ENCODE peak calls at places on chromosomes 4 and X, in seven cellular contexts. One of them, this sample, is unnamed.

GRCh38 chr4:125760956-125761355 is 446.2 kb downstream of the FAT4 start:
- DNase-seq in heart left ventricle: no peak
- DNase-seq in body of pancreas: no peak
- DNase-seq in GM10248: no peak
- DNase-seq in GM13977: no peak
- DNase-seq in hepatocyte: no peak
- DNase-seq in neural progenitor cell: no peak
- DNase-seq in this sample: no peak

GRCh38 chr4:150501019-150501727 is 80.8 kb upstream of the MAB21L2 start:
- DNase-seq in heart left ventricle: peak
- DNase-seq in body of pancreas: no peak
- DNase-seq in GM10248: no peak
- DNase-seq in GM13977: no peak
- DNase-seq in hepatocyte: no peak
- DNase-seq in neural progenitor cell: no peak
- DNase-seq in this sample: no peak

GRCh38 chrX:12011075-12011474 is 127.2 kb upstream of the FRMPD4 start:
- DNase-seq in heart left ventricle: no peak
- DNase-seq in body of pancreas: no peak
- DNase-seq in GM10248: no peak
- DNase-seq in GM13977: no peak
- DNase-seq in hepatocyte: no peak
- DNase-seq in neural progenitor cell: no peak
- DNase-seq in this sample: no peak

GRCh38 chrX:21958187-21958586 is 17.7 kb downstream of the SMS start:
- DNase-seq in heart left ventricle: no peak
- DNase-seq in body of pancreas: no peak
- DNase-seq in GM10248: no peak
- DNase-seq in GM13977: no peak
- DNase-seq in hepatocyte: no peak
- DNase-seq in neural progenitor cell: no peak
- DNase-seq in this sample: no peak

GRCh38 chrX:71669492-71669891 is 2.1 kb downstream of the LOC101059915 start:
- DNase-seq in heart left ventricle: no peak
- DNase-seq in body of pancreas: no peak
- DNase-seq in GM10248: no peak
- DNase-seq in GM13977: no peak
- DNase-seq in hepatocyte: no peak
- DNase-seq in neural progenitor cell: no peak
- DNase-seq in this sample: no peak

GRCh38 chr4:137881641-137882040 is 349.3 kb upstream of the PCDH18 start:
- DNase-seq in heart left ventricle: no peak
- DNase-seq in body of pancreas: no peak
- DNase-seq in GM10248: no peak
- DNase-seq in GM13977: no peak
- DNase-seq in hepatocyte: no peak
- DNase-seq in neural progenitor cell: no peak
- DNase-seq in this sample: no peak

GRCh38 chr4:793109-793861 is 32.6 kb downstream of the CPLX1 start:
- DNase-seq in heart left ventricle: no peak
- DNase-seq in body of pancreas: no peak
- DNase-seq in GM10248: no peak
- DNase-seq in GM13977: no peak
- DNase-seq in hepatocyte: no peak
- DNase-seq in neural progenitor cell: peak
- DNase-seq in this sample: no peak

GRCh38 chr4:7857238-7857701 is 82.4 kb downstream of the AFAP1 start:
- DNase-seq in heart left ventricle: peak
- DNase-seq in body of pancreas: no peak
- DNase-seq in GM10248: peak
- DNase-seq in GM13977: peak
- DNase-seq in hepatocyte: no peak
- DNase-seq in neural progenitor cell: no peak
- DNase-seq in this sample: no peak

GRCh38 chr4:147160908-147161513 is 215.3 kb upstream of the TTC29 start:
- DNase-seq in heart left ventricle: no peak
- DNase-seq in body of pancreas: peak
- DNase-seq in GM10248: peak
- DNase-seq in GM13977: peak
- DNase-seq in hepatocyte: peak
- DNase-seq in neural progenitor cell: peak
- DNase-seq in this sample: no peak

GRCh38 chr4:81807927-81808672 is 336.4 kb upstream of the RASGEF1B start:
- DNase-seq in heart left ventricle: no peak
- DNase-seq in body of pancreas: peak
- DNase-seq in GM10248: no peak
- DNase-seq in GM13977: no peak
- DNase-seq in hepatocyte: no peak
- DNase-seq in neural progenitor cell: no peak
- DNase-seq in this sample: no peak

GRCh38 chr4:25313194-25313895 is 771 bp downstream of the ZCCHC4 start:
- DNase-seq in heart left ventricle: no peak
- DNase-seq in body of pancreas: no peak
- DNase-seq in GM10248: no peak
- DNase-seq in GM13977: no peak
- DNase-seq in hepatocyte: peak
- DNase-seq in neural progenitor cell: peak
- DNase-seq in this sample: no peak

GRCh38 chrX:46366597-46367207 is 178.5 kb downstream of the ZNF674 start:
- DNase-seq in heart left ventricle: no peak
- DNase-seq in body of pancreas: no peak
- DNase-seq in GM10248: no peak
- DNase-seq in GM13977: no peak
- DNase-seq in hepatocyte: no peak
- DNase-seq in neural progenitor cell: peak
- DNase-seq in this sample: no peak

GRCh38 chr4:53788011-53788410 is 196.7 kb upstream of the LNX1 start:
- DNase-seq in heart left ventricle: no peak
- DNase-seq in body of pancreas: no peak
- DNase-seq in GM10248: no peak
- DNase-seq in GM13977: no peak
- DNase-seq in hepatocyte: no peak
- DNase-seq in neural progenitor cell: no peak
- DNase-seq in this sample: no peak

GRCh38 chrX:43878902-43879526 is 3.2 kb downstream of the MAOB start:
- DNase-seq in heart left ventricle: no peak
- DNase-seq in body of pancreas: no peak
- DNase-seq in GM10248: no peak
- DNase-seq in GM13977: no peak
- DNase-seq in hepatocyte: no peak
- DNase-seq in neural progenitor cell: no peak
- DNase-seq in this sample: no peak

GRCh38 chr4:76028242-76028859 is 5.1 kb upstream of the CXCL10 start:
- DNase-seq in heart left ventricle: no peak
- DNase-seq in body of pancreas: no peak
- DNase-seq in GM10248: no peak
- DNase-seq in GM13977: no peak
- DNase-seq in hepatocyte: no peak
- DNase-seq in neural progenitor cell: no peak
- DNase-seq in this sample: no peak

GRCh38 chrX:7941390-7942042 is 14.3 kb upstream of the PNPLA4 start:
- DNase-seq in heart left ventricle: no peak
- DNase-seq in body of pancreas: no peak
- DNase-seq in GM10248: no peak
- DNase-seq in GM13977: no peak
- DNase-seq in hepatocyte: peak
- DNase-seq in neural progenitor cell: peak
- DNase-seq in this sample: no peak

GRCh38 chr4:67452100-67452887 is 93.0 kb downstream of the CENPC start:
- DNase-seq in heart left ventricle: no peak
- DNase-seq in body of pancreas: no peak
- DNase-seq in GM10248: no peak
- DNase-seq in GM13977: no peak
- DNase-seq in hepatocyte: no peak
- DNase-seq in neural progenitor cell: no peak
- DNase-seq in this sample: no peak

DNA sequence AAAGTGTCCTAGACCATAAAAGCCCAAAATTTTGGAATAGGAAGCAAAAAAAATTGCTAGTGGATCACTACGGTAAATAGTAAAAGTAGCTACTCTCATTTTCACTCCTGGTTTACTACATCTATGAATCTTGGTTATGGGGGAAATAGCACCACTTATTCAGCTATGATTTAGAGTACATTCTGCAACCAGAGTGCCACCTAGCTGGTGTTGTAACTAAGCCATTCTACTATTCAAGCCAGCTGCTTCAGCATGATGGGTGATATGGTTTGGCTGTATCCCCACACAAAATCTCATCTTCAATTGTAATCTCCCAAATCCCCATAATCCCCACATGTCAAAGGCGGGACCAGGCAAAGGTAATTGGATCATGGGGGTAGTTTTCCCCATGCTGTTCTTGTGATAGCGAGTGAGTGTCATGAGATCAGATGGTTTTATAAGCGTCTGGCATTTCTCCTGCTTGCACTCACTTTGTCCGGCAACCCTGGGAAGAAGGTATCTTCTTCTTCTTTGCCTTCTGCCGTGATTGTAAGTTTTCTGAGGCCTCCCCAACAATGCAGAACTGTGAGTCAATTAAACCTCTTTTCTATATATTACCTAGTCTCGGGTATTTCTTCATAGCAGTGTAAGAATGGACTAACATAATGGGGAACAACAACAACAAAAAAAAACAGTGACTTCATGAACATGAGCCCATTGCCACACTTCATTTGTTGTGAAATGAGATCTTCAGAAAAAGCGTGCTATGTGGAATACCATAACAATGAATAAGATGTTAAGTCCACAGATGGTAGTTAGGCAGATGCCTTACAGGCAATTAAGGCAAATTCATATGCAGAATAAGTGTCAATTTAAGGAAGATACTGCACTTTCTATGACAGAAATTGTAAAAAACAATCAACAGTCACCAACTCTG is 280.1 kb downstream of the PABPC4L start:
- DNase-seq in heart left ventricle: no peak
- DNase-seq in body of pancreas: no peak
- DNase-seq in GM10248: no peak
- DNase-seq in GM13977: no peak
- DNase-seq in hepatocyte: peak
- DNase-seq in neural progenitor cell: peak
- DNase-seq in this sample: no peak
- TF ChIP-seq CTCF in heart left ventricle: no peak
- TF ChIP-seq CTCF in body of pancreas: no peak
- TF ChIP-seq CTCF in GM10248: no peak
- TF ChIP-seq CTCF in GM13977: no peak
- TF ChIP-seq CTCF in hepatocyte: peak
- TF ChIP-seq CTCF in neural progenitor cell: peak
- TF ChIP-seq CTCF in this sample: no peak

DNA sequence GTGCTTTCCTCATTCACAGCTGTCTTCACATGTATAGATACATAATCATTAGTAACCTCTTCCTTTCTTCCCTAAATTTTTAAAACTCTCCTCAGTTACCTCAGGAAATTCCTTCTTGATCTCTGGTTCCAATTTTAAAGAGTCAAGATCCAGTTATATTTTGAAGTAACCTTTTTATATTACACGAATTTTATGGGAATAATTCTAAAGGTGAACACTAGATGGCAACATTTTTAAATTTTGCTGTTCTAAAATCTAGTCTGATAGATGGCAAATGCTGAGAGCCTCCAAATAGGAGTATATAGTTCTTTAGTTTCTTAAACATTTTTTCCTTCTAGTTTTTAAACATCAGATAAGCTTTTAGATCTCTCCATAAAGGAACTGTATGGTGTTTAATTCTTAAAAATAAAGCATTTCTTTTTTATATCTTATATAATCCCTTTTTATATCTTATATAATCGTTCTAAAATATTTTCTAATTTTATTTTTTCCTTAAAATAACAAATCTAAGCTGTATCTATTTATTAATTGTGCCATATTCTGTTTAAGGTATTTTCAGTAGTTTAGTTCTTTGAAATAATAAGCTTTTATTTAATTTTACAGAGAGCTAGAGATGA is 37.9 kb upstream of the PAPSS1 start:
- DNase-seq in heart left ventricle: no peak
- DNase-seq in body of pancreas: no peak
- DNase-seq in GM10248: peak
- DNase-seq in GM13977: no peak
- DNase-seq in hepatocyte: peak
- DNase-seq in neural progenitor cell: peak
- DNase-seq in this sample: no peak
- TF ChIP-seq CTCF in heart left ventricle: peak
- TF ChIP-seq CTCF in body of pancreas: peak
- TF ChIP-seq CTCF in GM10248: peak
- TF ChIP-seq CTCF in GM13977: peak
- TF ChIP-seq CTCF in hepatocyte: peak
- TF ChIP-seq CTCF in neural progenitor cell: peak
- TF ChIP-seq CTCF in this sample: peak

GRCh38 chrX:133697656-133698055 is 282.4 kb upstream of the GPC4 start:
- DNase-seq in heart left ventricle: no peak
- DNase-seq in body of pancreas: no peak
- DNase-seq in GM10248: no peak
- DNase-seq in GM13977: no peak
- DNase-seq in hepatocyte: no peak
- DNase-seq in neural progenitor cell: no peak
- DNase-seq in this sample: no peak

GRCh38 chrX:133699023-133699728 is 283.9 kb upstream of the GPC4 start:
- DNase-seq in heart left ventricle: no peak
- DNase-seq in body of pancreas: no peak
- DNase-seq in GM10248: no peak
- DNase-seq in GM13977: no peak
- DNase-seq in hepatocyte: no peak
- DNase-seq in neural progenitor cell: no peak
- DNase-seq in this sample: no peak

GRCh38 chrX:133702230-133702629 is 283.2 kb downstream of the GPC3 start:
- DNase-seq in heart left ventricle: no peak
- DNase-seq in body of pancreas: no peak
- DNase-seq in GM10248: no peak
- DNase-seq in GM13977: no peak
- DNase-seq in hepatocyte: no peak
- DNase-seq in neural progenitor cell: no peak
- DNase-seq in this sample: no peak

GRCh38 chrX:133698298-133698697 is 283.0 kb upstream of the GPC4 start:
- DNase-seq in heart left ventricle: no peak
- DNase-seq in body of pancreas: no peak
- DNase-seq in GM10248: no peak
- DNase-seq in GM13977: no peak
- DNase-seq in hepatocyte: no peak
- DNase-seq in neural progenitor cell: no peak
- DNase-seq in this sample: no peak
- TF ChIP-seq CTCF in heart left ventricle: no peak
- TF ChIP-seq CTCF in body of pancreas: no peak
- TF ChIP-seq CTCF in GM10248: no peak
- TF ChIP-seq CTCF in GM13977: peak
- TF ChIP-seq CTCF in hepatocyte: peak
- TF ChIP-seq CTCF in neural progenitor cell: no peak
- TF ChIP-seq CTCF in this sample: no peak

DNA sequence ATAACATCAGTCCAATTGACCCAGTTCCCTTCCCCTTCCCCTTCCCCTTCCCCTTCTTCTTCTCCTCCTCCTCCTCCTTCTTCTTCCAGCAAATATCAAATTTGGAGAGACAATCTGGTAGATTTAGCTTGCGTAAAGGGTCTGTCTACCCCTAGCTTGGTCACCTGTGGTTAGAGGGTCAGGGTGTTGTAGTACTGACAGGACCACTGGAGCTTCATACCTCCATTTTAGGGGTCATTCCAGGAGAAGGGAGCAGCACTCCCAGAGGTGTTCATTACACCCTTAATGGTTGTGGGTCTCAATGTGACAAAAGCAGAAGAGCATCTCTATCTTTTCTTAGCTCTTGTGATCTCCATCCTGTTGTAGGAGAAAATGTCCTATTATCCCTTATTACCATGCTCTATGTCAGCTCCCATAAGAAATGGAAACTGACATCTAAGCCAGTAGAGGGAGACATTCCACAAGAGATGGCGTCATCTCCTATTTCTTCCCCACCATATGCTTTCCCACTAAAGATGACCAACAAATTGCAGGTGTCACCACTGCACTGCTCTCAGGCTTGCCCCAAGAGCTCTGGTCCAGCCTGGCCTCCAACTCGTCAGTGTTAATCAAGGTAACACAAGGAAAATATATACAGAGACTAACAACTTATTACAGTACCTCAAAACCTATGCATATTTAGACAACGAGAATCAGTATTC is 3.5 kb upstream of the FGB start:
- DNase-seq in heart left ventricle: no peak
- DNase-seq in body of pancreas: no peak
- DNase-seq in GM10248: peak
- DNase-seq in GM13977: peak
- DNase-seq in hepatocyte: peak
- DNase-seq in neural progenitor cell: peak
- DNase-seq in this sample: no peak
- TF ChIP-seq CTCF in heart left ventricle: peak
- TF ChIP-seq CTCF in body of pancreas: peak
- TF ChIP-seq CTCF in GM10248: peak
- TF ChIP-seq CTCF in GM13977: peak
- TF ChIP-seq CTCF in hepatocyte: peak
- TF ChIP-seq CTCF in neural progenitor cell: peak
- TF ChIP-seq CTCF in this sample: peak

This sample was measured in breast epithelium.